ENCODE peak calls at places on chromosomes 5 and 9, in six cellular contexts. G is GM12878, F is upper lobe of right lung, L is cardiac muscle cell, Q is lung, E is fibroblast of lung. N is an unnamed sample. For H3K4me1 and H3K27me3, the result is how much of the 10 kb centered on the place peaks cover.

GRCh38 chr9:33614001-33614687 is 90.1 kb downstream of the ANKRD18B start:
- DNase-seq in E (no peak), L (no peak), G (no peak), F (no peak), Q (no peak), N (no peak)

GRCh38 chr5:80516826-80517225 is 28.9 kb downstream of the FAM151B start:
- DNase-seq in G (peak), F (no peak), L (peak), E (peak), Q (no peak), N (no peak)

GRCh38 chr9:112711050-112711689 is 6.7 kb downstream of the INIP start:
- DNase-seq in G (no peak), E (peak), Q (no peak), F (no peak), L (peak), N (no peak)

GRCh38 chr5:114387433-114387832 is 25.6 kb downstream of the KCNN2 start:
- DNase-seq in Q (no peak), F (no peak), L (no peak), E (no peak), G (no peak), N (no peak)

GRCh38 chr5:172637122-172637580 is 3.9 kb upstream of the NEURL1B start:
- DNase-seq in E (no peak), L (no peak), Q (no peak), G (no peak), F (no peak), N (no peak)

GRCh38 chr9:137300607-137301085 is 1.4 kb downstream of the NRARP start:
- DNase-seq in G (no peak), Q (no peak), F (no peak), L (no peak), E (no peak), N (no peak)

GRCh38 chr9:75615284-75615683 is 275.2 kb upstream of the PCSK5 start:
- DNase-seq in F (no peak), G (no peak), Q (no peak), L (no peak), E (no peak), N (no peak)

GRCh38 chr5:14220642-14221041 is 77.5 kb downstream of the TRIO start:
- DNase-seq in F (no peak), Q (no peak), L (no peak), G (no peak), E (no peak), N (no peak)

GRCh38 chr5:110784901-110785300 is 46.1 kb downstream of the SLC25A46 start:
- DNase-seq in F (no peak), E (peak), Q (no peak), G (no peak), L (no peak), N (no peak)

GRCh38 chr9:107875571-107875980 is 386.0 kb upstream of the KLF4 start:
- DNase-seq in L (no peak), Q (no peak), G (no peak), E (no peak), F (no peak), N (no peak)

GRCh38 chr9:71647094-71647591 is 121.2 kb downstream of the CEMIP2 start:
- DNase-seq in G (peak), E (peak), Q (peak), L (peak), F (peak), N (peak)

GRCh38 chr5:136249678-136250266 is 56.8 kb upstream of the SMIM32 start:
- DNase-seq in G (no peak), L (peak), Q (peak), E (peak), F (peak), N (no peak)

GRCh38 chr5:33841829-33842228 is 50.0 kb downstream of the ADAMTS12 start:
- DNase-seq in E (peak), G (no peak), Q (no peak), L (no peak), F (no peak), N (no peak)

GRCh38 chr5:148990817-148991216 is 72.0 kb downstream of the SH3TC2 start:
- DNase-seq in L (no peak), Q (no peak), F (no peak), E (no peak), G (no peak), N (no peak)

GRCh38 chr5:148988328-148988727 is 74.5 kb downstream of the SH3TC2 start:
- DNase-seq in Q (no peak), L (no peak), E (peak), G (no peak), F (no peak), N (no peak)

GRCh38 chr5:148991606-148992005 is 71.3 kb downstream of the SH3TC2 start:
- DNase-seq in Q (no peak), G (no peak), E (no peak), L (no peak), F (no peak), N (no peak)

GRCh38 chr5:148992265-148992664 is 70.6 kb downstream of the SH3TC2 start:
- DNase-seq in F (no peak), E (no peak), G (no peak), Q (no peak), L (no peak), N (no peak)

DNA sequence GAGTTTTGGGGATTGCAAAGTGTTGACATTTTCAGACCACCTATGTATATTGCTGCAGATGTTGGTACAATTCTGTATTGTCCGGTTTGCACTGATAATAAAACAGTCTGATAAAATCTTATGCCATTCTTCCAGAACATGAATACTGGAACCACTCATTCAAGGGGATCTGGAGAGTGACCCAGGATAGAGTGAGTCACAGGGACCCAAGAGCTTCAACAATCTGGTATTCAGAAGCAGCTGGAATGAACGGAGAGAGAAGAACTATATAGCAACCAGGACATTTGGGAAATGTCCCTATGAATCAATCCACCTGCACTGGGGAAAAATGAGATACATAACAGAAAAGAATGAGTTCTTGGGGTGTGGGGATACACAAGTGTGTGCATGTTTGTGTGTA is 73.3 kb downstream of the SH3TC2 start:
- DNase-seq in F (no peak), Q (no peak), G (no peak), L (no peak), E (no peak), N (no peak)
- H3K4me1 ChIP-seq in F (under half), Q (under half), G (under half), L (under half), E (under half), N (under half)

DNA sequence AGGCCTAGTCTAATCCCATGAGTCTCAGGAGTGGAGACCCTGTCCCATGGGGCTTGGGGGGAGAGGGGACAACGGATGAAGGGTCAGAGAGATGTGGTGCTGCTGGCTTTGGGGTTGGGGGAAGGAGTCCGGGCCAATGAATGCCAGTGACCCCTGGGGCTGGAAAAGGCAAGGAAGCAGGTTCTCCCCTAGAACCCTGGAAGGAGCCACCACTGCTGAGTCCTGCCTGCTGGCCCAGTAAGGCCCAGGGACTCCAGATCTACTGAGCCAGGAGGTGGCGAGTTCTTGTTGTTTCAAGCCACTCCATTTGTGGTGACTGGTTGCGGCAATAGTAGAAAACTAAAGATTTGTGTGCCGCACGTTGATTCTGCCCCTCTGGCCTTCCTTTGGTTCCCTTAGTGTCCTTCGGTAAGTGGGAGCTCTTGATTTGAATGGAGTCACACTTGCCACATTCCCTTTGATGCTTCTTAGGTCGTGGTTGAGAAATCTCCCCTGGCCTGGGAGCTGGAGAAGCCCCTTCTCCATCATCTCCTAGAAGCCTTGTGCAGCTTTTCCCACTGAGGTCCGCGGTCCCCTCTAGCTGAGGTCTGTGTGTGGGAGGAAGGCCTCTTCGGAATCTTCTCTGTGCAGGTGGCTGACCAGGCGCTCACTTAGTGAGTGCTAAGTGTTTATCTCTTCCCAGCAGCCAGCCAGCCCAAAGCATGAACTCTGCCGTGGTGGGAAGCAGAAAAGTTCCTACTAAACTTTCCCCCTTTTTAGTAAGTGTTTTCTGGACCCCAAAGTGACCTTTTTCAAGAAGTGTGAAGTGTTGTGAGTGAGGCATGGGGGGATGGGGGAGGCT is 9.0 kb downstream of the FCN1 start:
- DNase-seq in Q (no peak), F (peak), G (no peak), L (no peak), E (no peak), N (no peak)
- H3K27me3 ChIP-seq in Q (under half), F (under half), G (under half), L (under half), E (under half), N (under half)

GRCh38 chr5:108930107-108930506 is 182.4 kb downstream of the FER start:
- DNase-seq in E (no peak), G (no peak), Q (no peak), F (no peak), L (no peak), N (no peak)

GRCh38 chr5:108919591-108920326 is 172.1 kb downstream of the FER start:
- DNase-seq in E (no peak), L (no peak), G (no peak), Q (no peak), F (no peak), N (no peak)

GRCh38 chr5:108925073-108925472 is 177.4 kb downstream of the FER start:
- DNase-seq in F (no peak), L (no peak), Q (no peak), E (no peak), G (no peak), N (no peak)

GRCh38 chr5:108924457-108924961 is 176.8 kb downstream of the FER start:
- DNase-seq in G (no peak), F (no peak), E (no peak), Q (no peak), L (no peak), N (no peak)
- TF ChIP-seq CTCF in G (peak), F (peak), E (no peak), Q (no peak), L (peak), N (no peak)

DNA sequence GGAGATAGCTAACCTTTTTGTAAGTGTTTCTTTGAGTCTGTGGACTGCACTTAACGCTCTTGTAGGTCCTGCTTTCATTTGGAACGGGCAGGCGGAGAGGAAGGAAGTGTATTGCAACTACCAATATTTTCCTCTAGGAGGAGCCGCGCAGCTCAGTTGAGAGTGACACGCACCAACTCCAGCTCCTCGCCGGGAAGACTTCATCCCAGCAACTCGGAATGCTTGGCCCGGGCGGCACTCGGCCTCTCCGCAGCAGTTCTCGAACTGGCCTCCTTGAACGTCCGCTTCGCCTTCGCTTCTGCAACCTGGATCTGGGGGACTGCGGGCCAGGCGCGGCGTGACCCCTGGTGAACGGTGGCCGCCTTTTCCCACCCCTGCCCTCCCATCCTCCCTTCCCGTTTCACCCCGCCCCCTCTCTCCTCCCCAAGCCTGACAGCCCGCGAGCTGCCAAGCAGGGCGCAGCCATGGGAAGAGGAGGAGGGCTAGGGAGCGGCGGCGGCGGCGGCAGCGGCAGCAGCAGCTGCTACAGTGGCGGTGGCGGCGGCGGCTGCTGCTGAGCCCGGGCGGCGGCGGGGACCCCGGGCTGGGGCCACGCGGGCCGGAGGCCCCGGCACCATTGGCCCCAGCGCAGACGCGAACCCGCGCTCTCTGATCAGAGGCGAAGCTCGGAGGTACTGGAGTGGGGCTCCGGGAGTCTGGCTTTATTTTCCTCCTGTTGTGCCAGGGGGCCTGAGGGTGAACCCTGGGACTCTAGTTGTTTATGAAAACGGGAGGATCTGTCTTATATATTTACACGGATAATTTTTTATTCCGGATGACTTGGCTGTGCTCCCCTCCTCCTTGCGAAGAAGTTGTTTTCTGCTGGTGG is at the start of gene GHR:
- DNase-seq in E (peak), Q (peak), L (peak), F (peak), G (no peak), N (peak)
- H3K4me1 ChIP-seq in E (under half), Q (under half), L (under half), F (under half), G (under half), N (under half)

GRCh38 chr5:139901251-139901575 is 105.6 kb downstream of the PSD2 start:
- DNase-seq in G (no peak), Q (no peak), L (no peak), F (peak), E (no peak), N (no peak)
- H3K27me3 ChIP-seq in G (under half), Q (under half), L (under half), F (under half), E (under half), N (under half)

GRCh38 chr5:83921794-83922193 is 201.1 kb upstream of the HAPLN1 start:
- DNase-seq in E (peak), Q (no peak), L (no peak), F (no peak), G (no peak), N (no peak)
- TF ChIP-seq CTCF in E (no peak), Q (no peak), L (no peak), F (no peak), G (no peak), N (no peak)

GRCh38 chr5:142316681-142317080 is 8.1 kb downstream of the SPRY4 start:
- DNase-seq in E (no peak), Q (no peak), F (no peak), L (no peak), G (no peak), N (no peak)
- H3K4me1 ChIP-seq in E (under half), Q (under half), F (half or more), L (under half), G (under half), N (under half)

DNA sequence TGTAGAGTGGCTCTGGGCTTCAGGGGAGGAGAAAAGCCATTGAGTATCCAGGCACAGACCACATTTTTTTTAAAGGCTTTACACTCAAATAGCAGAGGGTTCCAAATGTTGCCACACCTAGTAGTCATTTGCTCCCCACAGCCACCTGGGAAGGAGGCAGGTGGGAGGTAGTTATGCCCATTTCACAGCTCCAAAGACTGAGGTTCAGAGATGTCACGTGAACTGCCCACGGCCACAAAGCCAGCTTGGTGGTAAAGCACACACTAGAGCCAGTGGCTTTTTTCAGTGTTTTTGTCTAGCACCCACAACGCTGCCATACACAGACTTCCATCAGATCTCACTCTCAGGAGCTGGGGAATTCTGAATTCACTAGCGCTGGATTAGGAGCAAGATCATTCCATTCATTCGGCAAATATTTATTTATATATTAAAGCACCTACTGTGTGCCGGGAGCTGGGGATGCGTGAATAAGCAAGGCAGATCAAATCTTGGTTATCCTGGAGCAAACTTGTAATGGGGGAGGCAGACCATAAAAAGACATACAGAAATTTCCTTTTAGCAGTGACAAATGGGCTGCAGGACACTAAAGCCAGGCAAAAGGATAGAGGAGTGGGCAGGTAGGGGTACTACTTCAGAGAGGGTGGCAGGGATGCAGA is 7.4 kb downstream of the WHRN start:
- DNase-seq in G (no peak), Q (no peak), L (no peak), F (no peak), E (no peak), N (no peak)
- H3K27me3 ChIP-seq in G (under half), Q (under half), L (under half), F (under half), E (under half), N (under half)

GRCh38 chr5:32520326-32520725 is 65.0 kb upstream of the SUB1 start:
- DNase-seq in Q (no peak), L (no peak), F (no peak), G (no peak), E (no peak), N (no peak)

GRCh38 chr5:32522429-32523143 is 62.8 kb upstream of the SUB1 start:
- DNase-seq in E (peak), G (no peak), Q (peak), L (peak), F (peak), N (peak)

GRCh38 chr5:32526815-32527214 is 58.5 kb upstream of the SUB1 start:
- DNase-seq in E (no peak), F (no peak), Q (no peak), G (no peak), L (no peak), N (no peak)

GRCh38 chr5:32520995-32521394 is 64.4 kb upstream of the SUB1 start:
- DNase-seq in Q (no peak), L (no peak), G (no peak), E (no peak), F (no peak), N (no peak)

GRCh38 chr5:32523625-32524024 is 61.7 kb upstream of the SUB1 start:
- DNase-seq in L (no peak), F (no peak), G (no peak), Q (no peak), E (no peak), N (no peak)
- TF ChIP-seq CTCF in L (no peak), F (no peak), G (no peak), Q (no peak), E (no peak), N (no peak)

DNA sequence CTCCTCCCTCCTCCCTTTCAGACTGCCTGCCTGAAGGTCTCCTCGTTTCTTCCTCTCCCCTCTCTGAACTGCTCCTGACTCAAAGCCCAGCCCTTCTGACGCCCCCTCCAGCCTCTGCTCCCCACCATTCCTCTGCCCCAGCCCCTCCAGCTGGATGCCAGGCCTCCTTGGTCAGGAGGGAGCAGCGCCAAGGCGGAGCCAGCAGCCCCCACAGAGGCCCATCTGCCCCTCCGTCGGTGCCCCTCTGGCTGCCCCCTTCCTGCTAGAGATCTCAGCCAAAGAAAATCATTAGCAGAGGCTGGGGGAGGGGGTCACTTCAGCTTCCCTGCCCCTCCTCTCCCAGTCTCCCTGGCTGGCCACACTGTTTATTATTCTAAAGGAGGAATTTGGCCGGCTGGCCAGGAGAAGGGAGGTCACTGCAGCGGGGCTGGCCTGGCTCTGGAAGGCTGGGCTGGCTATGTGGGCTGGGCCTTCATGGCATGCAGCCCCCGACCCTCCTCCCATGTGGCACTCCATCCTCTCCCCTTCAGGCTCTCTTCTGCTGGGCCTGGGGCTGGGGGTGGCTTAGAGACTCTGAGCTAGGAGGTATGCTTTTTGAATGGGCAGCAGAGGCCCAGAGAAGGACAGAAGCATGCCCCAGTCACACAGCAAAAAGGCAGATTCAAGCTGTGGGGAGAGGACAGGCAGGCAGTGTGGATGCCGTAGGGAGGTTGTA is 16.9 kb downstream of the PDGFRB start:
- DNase-seq in L (peak), G (no peak), Q (peak), F (no peak), E (peak), N (peak)
- H3K4me1 ChIP-seq in L (under half), G (under half), Q (under half), F (half or more), E (half or more), N (under half)